ENCODE peak calls at places on chromosome 1, in eight cellular contexts. Q is activated CD8-positive, alpha-beta memory T cell treated with anti-CD3 and anti-CD28 coated beads for 1 hour; P is lower lobe of right lung; L is GM10248; Y is CD8-positive, alpha-beta T cell; B is aorta; I is DMS79 treated with DMSO at 0.1 percent for 48 hours; E is choroid plexus epithelial cell. G is an unnamed sample.

GRCh38 chr1:43600033-43601020 is 49.6 kb upstream of the KDM4A start:
- DNase-seq in B (no peak), I (no peak), L (no peak), Y (no peak), E (no peak), P (peak), Q (no peak), G (no peak)

GRCh38 chr1:4120557-4121292 is 220.7 kb upstream of the C1orf174 start:
- DNase-seq in P (no peak), I (no peak), L (no peak), Y (no peak), B (peak), E (no peak), Q (no peak), G (no peak)

GRCh38 chr1:244876228-244876910 is 12.0 kb upstream of the HNRNPU start:
- DNase-seq in B (no peak), Y (no peak), Q (no peak), P (no peak), I (no peak), L (no peak), E (no peak), G (no peak)

GRCh38 chr1:52907812-52908153 is 13.8 kb downstream of the ECHDC2 start:
- DNase-seq in B (no peak), I (no peak), Q (no peak), L (no peak), P (no peak), E (no peak), Y (no peak), G (no peak)

GRCh38 chr1:150080784-150081183 is 13.2 kb downstream of the VPS45 start:
- DNase-seq in P (no peak), E (no peak), L (no peak), I (no peak), Q (no peak), Y (no peak), B (no peak), G (no peak)

GRCh38 chr1:27356628-27357280 is 10.0 kb downstream of the MAP3K6 start:
- DNase-seq in E (no peak), Y (no peak), B (no peak), P (peak), Q (peak), L (no peak), I (no peak), G (no peak)

GRCh38 chr1:65832296-65832695 is 39.6 kb downstream of the PDE4B start:
- DNase-seq in Q (no peak), I (no peak), B (no peak), L (no peak), Y (no peak), P (no peak), E (no peak), G (no peak)

GRCh38 chr1:246534114-246534513 is 27.0 kb upstream of the SMYD3 start:
- DNase-seq in I (peak), P (no peak), E (no peak), Q (no peak), L (no peak), B (no peak), Y (no peak), G (no peak)

GRCh38 chr1:52658795-52659194 is 25.8 kb downstream of the SHISAL2A start:
- DNase-seq in P (no peak), Q (no peak), L (no peak), Y (no peak), I (no peak), E (no peak), B (no peak), G (no peak)

G was measured in posterior cingulate gyrus.